ENCODE peak calls at places on chromosomes 13 and 19, in eight cellular contexts. One of them, this sample, is unnamed.
A peak's percentile ranks its signal among the peaks of the same experiment; 100 is the strongest.

GRCh38 chr19:28644261-28644660 is 568.7 kb downstream of the UQCRFS1 start:
- DNase-seq in substantia nigra: no peak
- DNase-seq in naive thymus-derived CD4-positive, alpha-beta T cell: no peak
- DNase-seq in stimulated activated CD4-positive, alpha-beta T cell treated with anti-CD3 and anti-CD28 coated beads, Interleukin-1b, Interleukin-23, amount 100 ng/mL, for 24 hours: no peak
- DNase-seq in left ventricle myocardium inferior: no peak
- DNase-seq in A673: no peak
- DNase-seq in cardiac muscle cell: no peak
- DNase-seq in HT1080: no peak
- DNase-seq in this sample: no peak

GRCh38 chr13:112855859-112856258 is 113.2 kb upstream of the MCF2L start:
- DNase-seq in substantia nigra: no peak
- DNase-seq in left ventricle myocardium inferior: no peak
- DNase-seq in A673: no peak
- DNase-seq in HT1080: no peak
- DNase-seq in cardiac muscle cell: no peak
- DNase-seq in stimulated activated CD4-positive, alpha-beta T cell treated with anti-CD3 and anti-CD28 coated beads, Interleukin-1b, Interleukin-23, amount 100 ng/mL, for 24 hours: no peak
- DNase-seq in naive thymus-derived CD4-positive, alpha-beta T cell: no peak
- DNase-seq in this sample: no peak

GRCh38 chr13:70849267-70849666 is 741.0 kb upstream of the KLHL1 start:
- DNase-seq in stimulated activated CD4-positive, alpha-beta T cell treated with anti-CD3 and anti-CD28 coated beads, Interleukin-1b, Interleukin-23, amount 100 ng/mL, for 24 hours: no peak
- DNase-seq in left ventricle myocardium inferior: no peak
- DNase-seq in naive thymus-derived CD4-positive, alpha-beta T cell: no peak
- DNase-seq in HT1080: peak; percentile 12
- DNase-seq in A673: peak; percentile 51
- DNase-seq in cardiac muscle cell: no peak
- DNase-seq in substantia nigra: no peak
- DNase-seq in this sample: no peak

GRCh38 chr13:33147832-33148231 is 131.6 kb downstream of the KL start:
- DNase-seq in A673: no peak
- DNase-seq in HT1080: no peak
- DNase-seq in left ventricle myocardium inferior: no peak
- DNase-seq in substantia nigra: no peak
- DNase-seq in stimulated activated CD4-positive, alpha-beta T cell treated with anti-CD3 and anti-CD28 coated beads, Interleukin-1b, Interleukin-23, amount 100 ng/mL, for 24 hours: no peak
- DNase-seq in cardiac muscle cell: no peak
- DNase-seq in naive thymus-derived CD4-positive, alpha-beta T cell: no peak
- DNase-seq in this sample: no peak

GRCh38 chr19:6833166-6833790 is 54.1 kb upstream of the ADGRE1 start:
- DNase-seq in cardiac muscle cell: no peak
- DNase-seq in A673: no peak
- DNase-seq in naive thymus-derived CD4-positive, alpha-beta T cell: no peak
- DNase-seq in stimulated activated CD4-positive, alpha-beta T cell treated with anti-CD3 and anti-CD28 coated beads, Interleukin-1b, Interleukin-23, amount 100 ng/mL, for 24 hours: no peak
- DNase-seq in substantia nigra: no peak
- DNase-seq in HT1080: no peak
- DNase-seq in left ventricle myocardium inferior: no peak
- DNase-seq in this sample: no peak

GRCh38 chr19:39814595-39814994 is 19.4 kb downstream of the DYRK1B start:
- DNase-seq in A673: no peak
- DNase-seq in naive thymus-derived CD4-positive, alpha-beta T cell: no peak
- DNase-seq in cardiac muscle cell: no peak
- DNase-seq in left ventricle myocardium inferior: no peak
- DNase-seq in substantia nigra: no peak
- DNase-seq in stimulated activated CD4-positive, alpha-beta T cell treated with anti-CD3 and anti-CD28 coated beads, Interleukin-1b, Interleukin-23, amount 100 ng/mL, for 24 hours: no peak
- DNase-seq in HT1080: no peak
- DNase-seq in this sample: no peak

GRCh38 chr13:25118371-25118770 is 22.4 kb downstream of the PABPC3 start:
- DNase-seq in substantia nigra: no peak
- DNase-seq in cardiac muscle cell: no peak
- DNase-seq in HT1080: no peak
- DNase-seq in left ventricle myocardium inferior: no peak
- DNase-seq in naive thymus-derived CD4-positive, alpha-beta T cell: no peak
- DNase-seq in stimulated activated CD4-positive, alpha-beta T cell treated with anti-CD3 and anti-CD28 coated beads, Interleukin-1b, Interleukin-23, amount 100 ng/mL, for 24 hours: no peak
- DNase-seq in A673: no peak
- DNase-seq in this sample: no peak

GRCh38 chr19:55809381-55810058 is 22.3 kb downstream of the NLRP11 start:
- DNase-seq in left ventricle myocardium inferior: peak; percentile 17
- DNase-seq in naive thymus-derived CD4-positive, alpha-beta T cell: peak; percentile 7
- DNase-seq in HT1080: peak; percentile 84
- DNase-seq in A673: peak; percentile 92
- DNase-seq in substantia nigra: no peak
- DNase-seq in cardiac muscle cell: no peak
- DNase-seq in stimulated activated CD4-positive, alpha-beta T cell treated with anti-CD3 and anti-CD28 coated beads, Interleukin-1b, Interleukin-23, amount 100 ng/mL, for 24 hours: no peak
- DNase-seq in this sample: no peak

GRCh38 chr13:113559901-113560644 is 24.5 kb upstream of the TFDP1 start:
- DNase-seq in naive thymus-derived CD4-positive, alpha-beta T cell: no peak
- DNase-seq in HT1080: no peak
- DNase-seq in stimulated activated CD4-positive, alpha-beta T cell treated with anti-CD3 and anti-CD28 coated beads, Interleukin-1b, Interleukin-23, amount 100 ng/mL, for 24 hours: no peak
- DNase-seq in left ventricle myocardium inferior: no peak
- DNase-seq in A673: no peak
- DNase-seq in cardiac muscle cell: no peak
- DNase-seq in substantia nigra: no peak
- DNase-seq in this sample: no peak

GRCh38 chr19:6034512-6034911 is 56.6 kb upstream of the RANBP3 start:
- DNase-seq in left ventricle myocardium inferior: no peak
- DNase-seq in HT1080: no peak
- DNase-seq in substantia nigra: no peak
- DNase-seq in cardiac muscle cell: no peak
- DNase-seq in A673: no peak
- DNase-seq in naive thymus-derived CD4-positive, alpha-beta T cell: no peak
- DNase-seq in stimulated activated CD4-positive, alpha-beta T cell treated with anti-CD3 and anti-CD28 coated beads, Interleukin-1b, Interleukin-23, amount 100 ng/mL, for 24 hours: no peak
- DNase-seq in this sample: no peak

GRCh38 chr13:69565334-69565733 is 542.3 kb upstream of the ATXN8OS start:
- DNase-seq in left ventricle myocardium inferior: no peak
- DNase-seq in cardiac muscle cell: no peak
- DNase-seq in A673: peak; percentile 43
- DNase-seq in substantia nigra: no peak
- DNase-seq in HT1080: peak; percentile 91
- DNase-seq in naive thymus-derived CD4-positive, alpha-beta T cell: no peak
- DNase-seq in stimulated activated CD4-positive, alpha-beta T cell treated with anti-CD3 and anti-CD28 coated beads, Interleukin-1b, Interleukin-23, amount 100 ng/mL, for 24 hours: no peak
- DNase-seq in this sample: no peak

GRCh38 chr13:48536851-48537250 is 4.0 kb upstream of the RCBTB2 start:
- DNase-seq in cardiac muscle cell: no peak
- DNase-seq in stimulated activated CD4-positive, alpha-beta T cell treated with anti-CD3 and anti-CD28 coated beads, Interleukin-1b, Interleukin-23, amount 100 ng/mL, for 24 hours: no peak
- DNase-seq in HT1080: no peak
- DNase-seq in A673: no peak
- DNase-seq in naive thymus-derived CD4-positive, alpha-beta T cell: no peak
- DNase-seq in left ventricle myocardium inferior: no peak
- DNase-seq in substantia nigra: no peak
- DNase-seq in this sample: no peak

GRCh38 chr19:37932985-37933953 is 26.3 kb downstream of the SIPA1L3 start:
- DNase-seq in stimulated activated CD4-positive, alpha-beta T cell treated with anti-CD3 and anti-CD28 coated beads, Interleukin-1b, Interleukin-23, amount 100 ng/mL, for 24 hours: no peak
- DNase-seq in A673: no peak
- DNase-seq in HT1080: peak; percentile 86
- DNase-seq in naive thymus-derived CD4-positive, alpha-beta T cell: no peak
- DNase-seq in substantia nigra: no peak
- DNase-seq in cardiac muscle cell: no peak
- DNase-seq in left ventricle myocardium inferior: peak; percentile 16
- DNase-seq in this sample: no peak

GRCh38 chr19:3575949-3576673 is 3.4 kb downstream of the HMG20B start:
- DNase-seq in stimulated activated CD4-positive, alpha-beta T cell treated with anti-CD3 and anti-CD28 coated beads, Interleukin-1b, Interleukin-23, amount 100 ng/mL, for 24 hours: no peak
- DNase-seq in cardiac muscle cell: no peak
- DNase-seq in left ventricle myocardium inferior: no peak
- DNase-seq in substantia nigra: no peak
- DNase-seq in naive thymus-derived CD4-positive, alpha-beta T cell: no peak
- DNase-seq in A673: no peak
- DNase-seq in HT1080: no peak
- DNase-seq in this sample: no peak

GRCh38 chr19:39824143-39825092 is 9.5 kb downstream of the DYRK1B start:
- DNase-seq in HT1080: no peak
- DNase-seq in naive thymus-derived CD4-positive, alpha-beta T cell: peak; percentile 86
- DNase-seq in substantia nigra: peak; percentile 92
- DNase-seq in cardiac muscle cell: peak; percentile 95
- DNase-seq in A673: peak; percentile 96
- DNase-seq in left ventricle myocardium inferior: peak; percentile 86
- DNase-seq in stimulated activated CD4-positive, alpha-beta T cell treated with anti-CD3 and anti-CD28 coated beads, Interleukin-1b, Interleukin-23, amount 100 ng/mL, for 24 hours: peak; percentile 64
- DNase-seq in this sample: peak; percentile 87

GRCh38 chr13:98321356-98321755 is 144.3 kb upstream of the RNF113B start:
- DNase-seq in HT1080: no peak
- DNase-seq in A673: no peak
- DNase-seq in substantia nigra: no peak
- DNase-seq in naive thymus-derived CD4-positive, alpha-beta T cell: no peak
- DNase-seq in cardiac muscle cell: no peak
- DNase-seq in stimulated activated CD4-positive, alpha-beta T cell treated with anti-CD3 and anti-CD28 coated beads, Interleukin-1b, Interleukin-23, amount 100 ng/mL, for 24 hours: no peak
- DNase-seq in left ventricle myocardium inferior: no peak
- DNase-seq in this sample: no peak

GRCh38 chr13:53068841-53069520 is 40.4 kb downstream of the OLFM4 start:
- DNase-seq in naive thymus-derived CD4-positive, alpha-beta T cell: no peak
- DNase-seq in A673: peak; percentile 18
- DNase-seq in cardiac muscle cell: no peak
- DNase-seq in stimulated activated CD4-positive, alpha-beta T cell treated with anti-CD3 and anti-CD28 coated beads, Interleukin-1b, Interleukin-23, amount 100 ng/mL, for 24 hours: no peak
- DNase-seq in HT1080: no peak
- DNase-seq in left ventricle myocardium inferior: no peak
- DNase-seq in substantia nigra: peak; percentile 20
- DNase-seq in this sample: no peak

GRCh38 chr19:3782903-3783302 is 3.3 kb downstream of the MATK start:
- DNase-seq in HT1080: no peak
- DNase-seq in left ventricle myocardium inferior: no peak
- DNase-seq in naive thymus-derived CD4-positive, alpha-beta T cell: no peak
- DNase-seq in stimulated activated CD4-positive, alpha-beta T cell treated with anti-CD3 and anti-CD28 coated beads, Interleukin-1b, Interleukin-23, amount 100 ng/mL, for 24 hours: no peak
- DNase-seq in cardiac muscle cell: no peak
- DNase-seq in A673: no peak
- DNase-seq in substantia nigra: no peak
- DNase-seq in this sample: no peak

GRCh38 chr13:110303644-110304043 is 3.3 kb downstream of the COL4A1 start:
- DNase-seq in A673: no peak
- DNase-seq in cardiac muscle cell: no peak
- DNase-seq in naive thymus-derived CD4-positive, alpha-beta T cell: no peak
- DNase-seq in left ventricle myocardium inferior: no peak
- DNase-seq in stimulated activated CD4-positive, alpha-beta T cell treated with anti-CD3 and anti-CD28 coated beads, Interleukin-1b, Interleukin-23, amount 100 ng/mL, for 24 hours: no peak
- DNase-seq in HT1080: no peak
- DNase-seq in substantia nigra: no peak
- DNase-seq in this sample: no peak

GRCh38 chr13:33611016-33611805 is 206.7 kb upstream of the RFC3 start:
- DNase-seq in naive thymus-derived CD4-positive, alpha-beta T cell: no peak
- DNase-seq in cardiac muscle cell: no peak
- DNase-seq in stimulated activated CD4-positive, alpha-beta T cell treated with anti-CD3 and anti-CD28 coated beads, Interleukin-1b, Interleukin-23, amount 100 ng/mL, for 24 hours: no peak
- DNase-seq in substantia nigra: peak; percentile 83
- DNase-seq in HT1080: no peak
- DNase-seq in A673: peak; percentile 81
- DNase-seq in left ventricle myocardium inferior: peak; percentile 76
- DNase-seq in this sample: no peak

GRCh38 chr13:110664074-110664473 is 41.8 kb downstream of the CARS2 start:
- DNase-seq in left ventricle myocardium inferior: no peak
- DNase-seq in stimulated activated CD4-positive, alpha-beta T cell treated with anti-CD3 and anti-CD28 coated beads, Interleukin-1b, Interleukin-23, amount 100 ng/mL, for 24 hours: no peak
- DNase-seq in A673: no peak
- DNase-seq in cardiac muscle cell: no peak
- DNase-seq in substantia nigra: no peak
- DNase-seq in HT1080: no peak
- DNase-seq in naive thymus-derived CD4-positive, alpha-beta T cell: no peak
- DNase-seq in this sample: no peak

GRCh38 chr13:47675871-47676270 is 325.2 kb downstream of the SUCLA2 start:
- DNase-seq in left ventricle myocardium inferior: no peak
- DNase-seq in HT1080: no peak
- DNase-seq in A673: no peak
- DNase-seq in naive thymus-derived CD4-positive, alpha-beta T cell: no peak
- DNase-seq in cardiac muscle cell: no peak
- DNase-seq in stimulated activated CD4-positive, alpha-beta T cell treated with anti-CD3 and anti-CD28 coated beads, Interleukin-1b, Interleukin-23, amount 100 ng/mL, for 24 hours: no peak
- DNase-seq in substantia nigra: no peak
- DNase-seq in this sample: no peak

GRCh38 chr19:11260996-11261395 is 1.3 kb downstream of the DOCK6 start:
- DNase-seq in substantia nigra: no peak
- DNase-seq in naive thymus-derived CD4-positive, alpha-beta T cell: no peak
- DNase-seq in cardiac muscle cell: no peak
- DNase-seq in A673: no peak
- DNase-seq in left ventricle myocardium inferior: no peak
- DNase-seq in HT1080: no peak
- DNase-seq in stimulated activated CD4-positive, alpha-beta T cell treated with anti-CD3 and anti-CD28 coated beads, Interleukin-1b, Interleukin-23, amount 100 ng/mL, for 24 hours: no peak
- DNase-seq in this sample: no peak

GRCh38 chr13:35984287-35984686 is 146.9 kb downstream of the DCLK1 start:
- DNase-seq in substantia nigra: no peak
- DNase-seq in naive thymus-derived CD4-positive, alpha-beta T cell: no peak
- DNase-seq in HT1080: no peak
- DNase-seq in stimulated activated CD4-positive, alpha-beta T cell treated with anti-CD3 and anti-CD28 coated beads, Interleukin-1b, Interleukin-23, amount 100 ng/mL, for 24 hours: no peak
- DNase-seq in cardiac muscle cell: no peak
- DNase-seq in left ventricle myocardium inferior: no peak
- DNase-seq in A673: no peak
- DNase-seq in this sample: no peak

GRCh38 chr13:31020996-31021395 is 88.5 kb downstream of the TEX26 start:
- DNase-seq in stimulated activated CD4-positive, alpha-beta T cell treated with anti-CD3 and anti-CD28 coated beads, Interleukin-1b, Interleukin-23, amount 100 ng/mL, for 24 hours: no peak
- DNase-seq in HT1080: no peak
- DNase-seq in cardiac muscle cell: no peak
- DNase-seq in left ventricle myocardium inferior: no peak
- DNase-seq in naive thymus-derived CD4-positive, alpha-beta T cell: no peak
- DNase-seq in substantia nigra: no peak
- DNase-seq in A673: no peak
- DNase-seq in this sample: no peak

GRCh38 chr19:54630784-54631183 is 500 bp downstream of the LILRB1 start:
- DNase-seq in naive thymus-derived CD4-positive, alpha-beta T cell: no peak
- DNase-seq in cardiac muscle cell: no peak
- DNase-seq in HT1080: no peak
- DNase-seq in A673: no peak
- DNase-seq in left ventricle myocardium inferior: no peak
- DNase-seq in substantia nigra: no peak
- DNase-seq in stimulated activated CD4-positive, alpha-beta T cell treated with anti-CD3 and anti-CD28 coated beads, Interleukin-1b, Interleukin-23, amount 100 ng/mL, for 24 hours: no peak
- DNase-seq in this sample: no peak

GRCh38 chr13:109998808-109999528 is 212.6 kb upstream of the IRS2 start:
- DNase-seq in substantia nigra: no peak
- DNase-seq in stimulated activated CD4-positive, alpha-beta T cell treated with anti-CD3 and anti-CD28 coated beads, Interleukin-1b, Interleukin-23, amount 100 ng/mL, for 24 hours: no peak
- DNase-seq in left ventricle myocardium inferior: no peak
- DNase-seq in HT1080: peak; percentile 95
- DNase-seq in cardiac muscle cell: no peak
- DNase-seq in A673: peak; percentile 16
- DNase-seq in naive thymus-derived CD4-positive, alpha-beta T cell: no peak
- DNase-seq in this sample: no peak

GRCh38 chr13:29847501-29847983 is 2.9 kb downstream of the UBL3 start:
- DNase-seq in cardiac muscle cell: peak; percentile 35
- DNase-seq in stimulated activated CD4-positive, alpha-beta T cell treated with anti-CD3 and anti-CD28 coated beads, Interleukin-1b, Interleukin-23, amount 100 ng/mL, for 24 hours: no peak
- DNase-seq in naive thymus-derived CD4-positive, alpha-beta T cell: peak; percentile 27
- DNase-seq in A673: peak; percentile 59
- DNase-seq in HT1080: peak; percentile 60
- DNase-seq in left ventricle myocardium inferior: no peak
- DNase-seq in substantia nigra: peak; percentile 37
- DNase-seq in this sample: no peak

GRCh38 chr19:39270091-39270871 is 2.1 kb downstream of the IFNL2 start:
- DNase-seq in A673: no peak
- DNase-seq in HT1080: no peak
- DNase-seq in substantia nigra: no peak
- DNase-seq in left ventricle myocardium inferior: no peak
- DNase-seq in cardiac muscle cell: no peak
- DNase-seq in naive thymus-derived CD4-positive, alpha-beta T cell: no peak
- DNase-seq in stimulated activated CD4-positive, alpha-beta T cell treated with anti-CD3 and anti-CD28 coated beads, Interleukin-1b, Interleukin-23, amount 100 ng/mL, for 24 hours: no peak
- DNase-seq in this sample: no peak

GRCh38 chr19:16628984-16629691 is 1.1 kb upstream of the MED26 start:
- DNase-seq in substantia nigra: no peak
- DNase-seq in HT1080: peak; percentile 14
- DNase-seq in A673: peak; percentile 57
- DNase-seq in left ventricle myocardium inferior: peak; percentile 37
- DNase-seq in cardiac muscle cell: no peak
- DNase-seq in naive thymus-derived CD4-positive, alpha-beta T cell: no peak
- DNase-seq in stimulated activated CD4-positive, alpha-beta T cell treated with anti-CD3 and anti-CD28 coated beads, Interleukin-1b, Interleukin-23, amount 100 ng/mL, for 24 hours: no peak
- DNase-seq in this sample: peak; percentile 66

GRCh38 chr19:14072535-14073231 is at the start of gene MISP3:
- DNase-seq in A673: peak; percentile 54
- DNase-seq in HT1080: no peak
- DNase-seq in cardiac muscle cell: peak; percentile 59
- DNase-seq in substantia nigra: no peak
- DNase-seq in left ventricle myocardium inferior: peak; percentile 49
- DNase-seq in naive thymus-derived CD4-positive, alpha-beta T cell: no peak
- DNase-seq in stimulated activated CD4-positive, alpha-beta T cell treated with anti-CD3 and anti-CD28 coated beads, Interleukin-1b, Interleukin-23, amount 100 ng/mL, for 24 hours: no peak
- DNase-seq in this sample: no peak

GRCh38 chr19:32415246-32415645 is 9.7 kb downstream of the DPY19L3 start:
- DNase-seq in A673: no peak
- DNase-seq in HT1080: no peak
- DNase-seq in cardiac muscle cell: no peak
- DNase-seq in naive thymus-derived CD4-positive, alpha-beta T cell: no peak
- DNase-seq in left ventricle myocardium inferior: no peak
- DNase-seq in substantia nigra: no peak
- DNase-seq in stimulated activated CD4-positive, alpha-beta T cell treated with anti-CD3 and anti-CD28 coated beads, Interleukin-1b, Interleukin-23, amount 100 ng/mL, for 24 hours: no peak
- DNase-seq in this sample: no peak

GRCh38 chr19:54172413-54172763 is 572 bp downstream of the TMC4 start:
- DNase-seq in naive thymus-derived CD4-positive, alpha-beta T cell: no peak
- DNase-seq in HT1080: no peak
- DNase-seq in substantia nigra: no peak
- DNase-seq in cardiac muscle cell: no peak
- DNase-seq in stimulated activated CD4-positive, alpha-beta T cell treated with anti-CD3 and anti-CD28 coated beads, Interleukin-1b, Interleukin-23, amount 100 ng/mL, for 24 hours: no peak
- DNase-seq in A673: no peak
- DNase-seq in left ventricle myocardium inferior: no peak
- DNase-seq in this sample: no peak

GRCh38 chr13:113748862-113749451 is 10.1 kb upstream of the TMEM255B start:
- DNase-seq in naive thymus-derived CD4-positive, alpha-beta T cell: no peak
- DNase-seq in HT1080: no peak
- DNase-seq in A673: no peak
- DNase-seq in substantia nigra: no peak
- DNase-seq in cardiac muscle cell: no peak
- DNase-seq in stimulated activated CD4-positive, alpha-beta T cell treated with anti-CD3 and anti-CD28 coated beads, Interleukin-1b, Interleukin-23, amount 100 ng/mL, for 24 hours: no peak
- DNase-seq in left ventricle myocardium inferior: no peak
- DNase-seq in this sample: no peak

This sample was measured in stimulated activated naive CD4-positive, alpha-beta T cell.